ENCODE peak calls at places on chromosomes 5 and 9, in four cellular contexts. L, B, R and Y are unnamed samples.

GRCh38 chr5:95847261-95847592 is 24.7 kb upstream of the GLRX start:
- DNase-seq in L (no peak), B (no peak), R (no peak), Y (no peak)

GRCh38 chr5:122908662-122909061 is 63.2 kb downstream of the SNX24 start:
- DNase-seq in L (no peak), B (no peak), R (no peak), Y (no peak)

GRCh38 chr9:106532616-106533015 is 330.4 kb upstream of the ZNF462 start:
- DNase-seq in L (no peak), B (no peak), R (no peak), Y (no peak)

GRCh38 chr9:96649620-96650323 is 5.3 kb downstream of the PRXL2C start:
- DNase-seq in L (no peak), B (no peak), R (no peak), Y (no peak)

GRCh38 chr5:33890147-33890546 is 1.6 kb downstream of the ADAMTS12 start:
- DNase-seq in L (no peak), B (no peak), R (no peak), Y (no peak)

GRCh38 chr9:2613730-2614271 is 7.8 kb upstream of the VLDLR start:
- DNase-seq in L (no peak), B (no peak), R (peak; percentile 16), Y (peak; percentile 39)

GRCh38 chr5:173327948-173328895 is at the start of gene STC2:
- DNase-seq in L (no peak), B (peak; percentile 46), R (peak; percentile 91), Y (peak; percentile 63)

GRCh38 chr9:120971938-120972337 is 45.3 kb upstream of the TRAF1 start:
- DNase-seq in L (no peak), B (no peak), R (no peak), Y (no peak)

GRCh38 chr5:33929925-33930690 is 6.1 kb upstream of the RXFP3 start:
- DNase-seq in L (no peak), B (no peak), R (peak; percentile 63), Y (no peak)

GRCh38 chr5:137146402-137146889 is 352.7 kb downstream of the SPOCK1 start:
- DNase-seq in L (no peak), B (no peak), R (peak; percentile 99), Y (peak; percentile 100)

GRCh38 chr5:9054821-9055589 is 490.9 kb downstream of the SEMA5A start:
- DNase-seq in L (no peak), B (no peak), R (peak; percentile 89), Y (no peak)

GRCh38 chr5:95221234-95221633 is 63.7 kb downstream of the MCTP1 start:
- DNase-seq in L (no peak), B (no peak), R (no peak), Y (no peak)

GRCh38 chr5:90916947-90917800 is 358.6 kb downstream of the ADGRV1 start:
- DNase-seq in L (no peak), B (no peak), R (no peak), Y (peak; percentile 79)

GRCh38 chr5:81778642-81779041 is 27.7 kb upstream of the SSBP2 start:
- DNase-seq in L (no peak), B (no peak), R (peak; percentile 58), Y (peak; percentile 50)

GRCh38 chr5:122885038-122885517 is 39.7 kb downstream of the SNX24 start:
- DNase-seq in L (no peak), B (no peak), R (no peak), Y (no peak)

GRCh38 chr9:87662808-87663528 is 63.0 kb upstream of the CTSL start:
- DNase-seq in L (peak; percentile 90), B (peak; percentile 68), R (peak; percentile 75), Y (peak; percentile 80)

GRCh38 chr5:177491429-177491945 is 5.9 kb downstream of the PDLIM7 start:
- DNase-seq in L (no peak), B (no peak), R (peak; percentile 57), Y (no peak)

GRCh38 chr5:43461066-43461465 is 22.6 kb downstream of the TMEM267 start:
- DNase-seq in L (no peak), B (no peak), R (no peak), Y (no peak)

GRCh38 chr9:96073531-96074284 is 198.2 kb downstream of the ERCC6L2 start:
- DNase-seq in L (no peak), B (no peak), R (peak; percentile 61), Y (no peak)

GRCh38 chr9:83649515-83649914 is 26.6 kb downstream of the IDNK start:
- DNase-seq in L (no peak), B (no peak), R (no peak), Y (no peak)

GRCh38 chr9:121698627-121699270 is 47.3 kb downstream of the DAB2IP start:
- DNase-seq in L (no peak), B (no peak), R (no peak), Y (no peak)

GRCh38 chr5:139275536-139276297 is 17.8 kb upstream of the MATR3 start:
- DNase-seq in L (no peak), B (no peak), R (peak; percentile 80), Y (peak; percentile 26)

GRCh38 chr5:132104561-132104960 is 31.0 kb downstream of the CSF2 start:
- DNase-seq in L (no peak), B (no peak), R (peak; percentile 66), Y (peak; percentile 33)

GRCh38 chr5:140345919-140346347 is 470 bp downstream of the HBEGF start:
- DNase-seq in L (peak; percentile 90), B (peak; percentile 11), R (peak; percentile 38), Y (no peak)